ENCODE peak calls at places on chromosomes 13 and 19, in six cellular contexts. B, T, M, V, E and U are unnamed samples. For H3K4me1, the result is how much of the 10 kb centered on the place peaks cover.

GRCh38 chr13:95050800-95051620 is 250.2 kb downstream of the ABCC4 start:
- DNase-seq in M (no peak), V (no peak), E (no peak), B (no peak), T (no peak), U (no peak)

GRCh38 chr19:23241433-23241832 is 8.8 kb downstream of the ZNF724 start:
- DNase-seq in E (no peak), B (no peak), V (no peak), M (no peak), T (no peak), U (no peak)

GRCh38 chr13:100491164-100491847 is 97.3 kb downstream of the GGACT start:
- DNase-seq in M (no peak), T (peak), E (no peak), B (no peak), V (peak), U (no peak)

GRCh38 chr13:30690282-30691188 is 44.8 kb upstream of the ALOX5AP start:
- DNase-seq in V (peak), E (no peak), T (peak), M (peak), B (peak), U (no peak)

GRCh38 chr13:80979035-80979641 is 638.2 kb upstream of the SPRY2 start:
- DNase-seq in V (peak), T (no peak), M (no peak), E (peak), B (peak), U (no peak)

GRCh38 chr13:97403893-97404683 is 29.9 kb upstream of the RAP2A start:
- DNase-seq in M (no peak), B (no peak), E (no peak), T (no peak), V (no peak), U (no peak)

GRCh38 chr13:22061371-22061805 is 390.5 kb downstream of the FGF9 start:
- DNase-seq in T (no peak), E (no peak), B (no peak), V (no peak), M (no peak), U (no peak)

GRCh38 chr13:81760316-81760715 is 1419.4 kb upstream of the SPRY2 start:
- DNase-seq in E (no peak), M (no peak), V (no peak), B (no peak), T (no peak), U (no peak)

GRCh38 chr13:80116107-80116506 is 224.8 kb downstream of the SPRY2 start:
- DNase-seq in V (no peak), E (no peak), T (no peak), M (no peak), B (no peak), U (no peak)

GRCh38 chr19:9936151-9937000 is at the start of gene OLFM2:
- DNase-seq in B (no peak), V (peak), E (no peak), T (peak), M (no peak), U (no peak)

GRCh38 chr19:48390188-48391099 is 907 bp downstream of the KDELR1 start:
- DNase-seq in V (peak), B (peak), E (no peak), M (peak), T (peak), U (peak)

GRCh38 chr19:6577410-6578125 is 13.4 kb downstream of the CD70 start:
- DNase-seq in V (no peak), T (no peak), B (peak), M (no peak), E (no peak), U (no peak)

GRCh38 chr13:42788601-42789000 is 7.2 kb downstream of the FAM216B start:
- DNase-seq in E (no peak), B (no peak), V (no peak), T (no peak), M (no peak), U (no peak)

GRCh38 chr19:55245236-55245904 is 13.4 kb downstream of the PPP6R1 start:
- DNase-seq in M (peak), T (peak), V (no peak), B (no peak), E (no peak), U (no peak)

GRCh38 chr13:49303533-49304252 is 56.0 kb downstream of the CDADC1 start:
- DNase-seq in B (no peak), E (no peak), M (no peak), V (no peak), T (peak), U (no peak)

GRCh38 chr13:63629591-63629990 is 2213.9 kb upstream of the PCDH20 start:
- DNase-seq in T (no peak), E (no peak), V (no peak), M (no peak), B (no peak), U (no peak)

GRCh38 chr19:52237771-52238400 is 31.5 kb upstream of the ZNF766 start:
- DNase-seq in E (peak), V (peak), M (no peak), B (peak), T (peak), U (peak)

GRCh38 chr19:23407597-23407996 is 12.3 kb upstream of the ZNF91 start:
- DNase-seq in T (no peak), M (no peak), V (no peak), E (no peak), B (no peak), U (no peak)

GRCh38 chr19:47110521-47111080 is 3.0 kb downstream of the ZC3H4 start:
- DNase-seq in B (no peak), M (no peak), E (no peak), T (no peak), V (no peak), U (no peak)

GRCh38 chr19:11058246-11059030 is 30.8 kb upstream of the LDLR start:
- DNase-seq in B (no peak), E (no peak), V (no peak), T (no peak), M (no peak), U (no peak)

GRCh38 chr13:28983661-28984060 is 163.5 kb downstream of the MTUS2 start:
- DNase-seq in B (no peak), T (no peak), M (no peak), E (no peak), V (no peak), U (peak)

GRCh38 chr13:87535911-87536310 is 135.3 kb upstream of the SLITRK5 start:
- DNase-seq in T (no peak), M (no peak), V (no peak), E (no peak), B (no peak), U (no peak)

GRCh38 chr19:32662186-32662585 is 12.8 kb downstream of the ANKRD27 start:
- DNase-seq in M (no peak), V (no peak), T (no peak), E (no peak), B (no peak), U (no peak)

GRCh38 chr19:29308977-29309520 is 96.1 kb upstream of the UQCRFS1 start:
- DNase-seq in E (no peak), V (no peak), M (no peak), T (no peak), B (no peak), U (no peak)
- TF ChIP-seq POLR2A in E (no peak), V (no peak), M (no peak), T (no peak), B (no peak), U (no peak)

DNA sequence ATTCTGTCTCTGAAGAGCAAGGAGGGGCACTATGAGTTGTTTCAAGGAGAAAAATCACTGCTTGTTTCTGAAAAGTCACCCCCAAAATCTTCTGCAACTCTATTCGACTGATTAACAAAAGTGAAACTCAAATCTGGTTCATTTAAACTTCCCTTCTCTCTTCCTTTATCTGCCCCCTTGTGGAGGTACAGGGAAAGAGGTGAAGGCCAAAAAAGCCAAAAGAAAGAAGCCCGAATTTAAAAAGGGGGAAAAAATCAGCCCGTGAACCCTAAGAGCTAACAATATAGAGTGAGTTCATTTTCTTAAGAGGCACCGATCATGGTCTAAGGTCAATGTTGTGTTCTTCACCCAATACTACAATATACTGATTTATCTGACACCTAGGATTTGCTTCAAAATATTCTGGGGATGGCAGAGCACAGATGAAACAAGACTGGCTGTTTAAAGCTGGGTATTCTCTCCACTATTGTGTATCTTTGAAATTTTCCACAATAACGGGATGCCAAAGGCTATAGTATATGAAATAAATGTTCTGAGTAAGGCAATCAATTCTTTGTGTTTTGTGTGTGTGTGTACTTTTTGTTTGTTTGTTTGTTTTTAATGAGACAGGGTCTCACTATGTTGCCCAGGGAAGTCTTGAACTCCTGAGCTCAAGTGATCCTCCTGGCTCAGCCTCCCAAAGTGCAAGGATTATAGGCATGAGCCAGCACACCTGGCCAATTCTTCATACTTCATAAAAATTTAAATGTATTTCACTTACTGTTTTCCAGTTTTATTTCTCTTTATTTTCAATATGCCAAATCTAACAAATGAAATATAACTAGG is 55.0 kb upstream of the EEF1AKMT1 start:
- DNase-seq in E (peak), M (no peak), V (peak), B (peak), T (no peak), U (no peak)
- H3K27ac ChIP-seq in E (no peak), M (no peak), V (peak), B (peak), T (peak), U (no peak)

GRCh38 chr19:8665468-8666213 is 33.0 kb downstream of the ACTL9 start:
- DNase-seq in V (no peak), E (no peak), B (no peak), M (no peak), T (no peak), U (no peak)

GRCh38 chr19:8663920-8664670 is 33.7 kb downstream of the NFILZ start:
- DNase-seq in M (no peak), T (no peak), V (no peak), B (no peak), E (no peak), U (no peak)

GRCh38 chr19:8659905-8660304 is 29.5 kb downstream of the NFILZ start:
- DNase-seq in M (no peak), V (no peak), E (no peak), B (no peak), T (no peak), U (no peak)

GRCh38 chr19:8664671-8665057 is 33.9 kb downstream of the ACTL9 start:
- DNase-seq in T (no peak), V (no peak), B (no peak), E (no peak), M (no peak), U (no peak)

GRCh38 chr19:8662263-8662662 is 31.8 kb downstream of the NFILZ start:
- DNase-seq in E (no peak), B (no peak), M (no peak), V (no peak), T (no peak), U (no peak)
- H3K4me1 ChIP-seq in E (under half), B (under half), M (under half), V (under half), T (under half), U (under half)

DNA sequence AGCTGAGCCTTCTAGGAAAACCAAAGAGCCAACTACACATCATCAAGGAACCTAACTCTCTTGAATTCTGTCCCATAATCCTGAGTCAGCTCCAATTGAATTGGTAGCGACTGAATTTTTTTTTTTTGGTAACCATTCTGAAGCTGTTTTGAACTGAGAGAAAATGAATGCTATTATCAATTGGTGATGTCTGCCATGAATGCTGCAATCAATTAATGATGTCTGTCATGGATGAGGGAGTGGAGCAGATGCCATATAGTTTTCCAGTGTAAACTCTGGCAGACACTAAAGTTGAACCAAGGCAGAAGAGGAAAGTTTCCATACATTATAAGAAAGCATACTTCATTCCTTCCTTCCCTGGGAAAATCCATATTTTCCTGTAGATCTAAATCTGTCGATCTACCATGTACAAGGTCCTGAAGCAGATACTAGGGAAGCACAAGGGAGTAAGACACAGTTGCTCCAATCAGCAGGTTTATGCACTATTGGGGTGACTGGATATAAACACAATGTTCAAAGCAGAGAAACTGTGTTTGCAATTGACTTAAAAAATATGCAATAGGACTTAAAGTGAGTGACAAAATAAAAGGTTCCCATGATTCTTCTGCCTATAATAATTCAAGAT is 48.8 kb downstream of the MBD3L1 start:
- DNase-seq in T (no peak), B (no peak), M (no peak), V (no peak), E (no peak), U (no peak)
- TF ChIP-seq POLR2A in T (no peak), B (no peak), M (no peak), V (no peak), E (no peak), U (no peak)

GRCh38 chr19:41411094-41411493 is 13.5 kb downstream of the BCKDHA start:
- DNase-seq in E (no peak), T (no peak), B (no peak), M (no peak), V (no peak), U (no peak)
- H3K27ac ChIP-seq in E (no peak), T (peak), B (no peak), M (no peak), V (no peak), U (no peak)

DNA sequence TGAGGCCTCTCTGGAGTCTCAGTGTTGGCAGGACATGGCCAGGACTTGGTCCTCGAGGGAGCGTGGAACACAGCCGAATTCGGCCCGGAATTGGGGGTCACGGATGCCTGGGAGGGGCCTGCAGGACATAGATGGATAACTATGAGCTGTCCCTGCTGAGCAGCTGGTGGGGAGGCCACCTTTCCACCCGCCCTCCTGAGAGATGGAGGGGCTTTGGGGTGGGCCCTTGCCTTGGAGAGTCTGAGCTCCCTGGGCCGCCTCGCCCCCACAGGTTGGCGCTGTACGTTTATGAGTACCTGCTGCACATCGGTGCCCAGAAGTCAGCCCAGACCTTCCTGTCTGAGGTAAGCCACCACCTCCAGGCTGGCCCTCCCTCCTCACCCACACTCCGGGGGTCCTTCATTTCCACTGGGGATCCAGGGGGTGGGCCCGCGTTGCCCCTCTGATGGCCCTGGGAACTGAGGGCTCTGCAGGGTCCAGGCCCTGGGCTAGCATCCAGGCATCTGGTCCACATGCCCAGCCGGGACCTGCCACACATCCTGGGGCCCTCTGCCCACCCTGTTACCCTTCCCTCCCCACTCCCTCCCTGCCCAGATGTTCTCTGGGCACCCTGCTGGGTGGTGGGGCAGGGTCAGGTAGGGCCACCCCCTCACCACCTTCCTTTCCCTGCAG is 8.0 kb downstream of the SSBP4 start:
- DNase-seq in V (no peak), M (no peak), E (no peak), T (no peak), B (no peak), U (no peak)
- H3K4me1 ChIP-seq in V (under half), M (under half), E (under half), T (under half), B (under half), U (under half)

DNA sequence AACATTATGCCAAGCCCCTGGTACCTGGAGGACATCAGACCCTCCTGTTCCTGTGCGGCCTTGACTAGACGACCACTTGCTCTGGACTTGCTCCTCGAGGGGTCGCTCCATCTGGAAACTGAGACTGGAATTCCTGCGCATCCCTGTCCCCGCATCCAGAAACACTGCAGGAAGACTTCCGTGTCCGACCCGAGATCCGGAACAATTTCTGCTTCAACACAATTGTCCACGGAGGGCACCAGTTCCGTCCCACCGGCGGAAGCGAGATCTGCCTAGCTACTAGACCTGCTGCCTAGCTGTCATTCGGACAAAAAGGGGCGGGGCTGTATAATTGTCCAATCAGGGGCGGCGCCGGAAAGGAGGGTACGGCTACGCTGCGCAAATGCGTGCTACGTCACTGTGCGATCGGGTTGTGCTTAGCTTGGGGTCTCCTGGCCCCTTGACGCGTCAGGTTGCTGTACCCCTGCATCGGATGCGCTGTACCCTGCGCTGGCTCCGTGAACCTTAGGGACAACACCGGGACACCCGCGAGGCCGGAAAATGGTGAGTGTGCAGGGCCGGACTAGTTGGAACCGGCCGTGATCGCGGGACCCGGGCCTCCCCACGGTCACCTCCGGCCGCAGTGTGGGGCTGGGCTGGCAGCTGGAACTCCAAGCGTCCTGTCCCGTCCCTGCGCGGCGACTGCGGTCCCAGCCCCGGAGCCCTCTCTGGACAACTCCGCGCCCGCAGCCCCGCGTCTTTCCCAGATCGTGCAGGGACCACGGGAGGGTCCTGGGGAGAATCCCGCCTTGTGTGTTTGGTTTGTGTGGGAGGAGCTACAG is at the start of the genes ZNF490 and ZNF791:
- DNase-seq in V (peak), T (peak), E (peak), M (peak), B (peak), U (peak)
- TF ChIP-seq POLR2A in V (peak), T (peak), E (peak), M (peak), B (peak), U (peak)

DNA sequence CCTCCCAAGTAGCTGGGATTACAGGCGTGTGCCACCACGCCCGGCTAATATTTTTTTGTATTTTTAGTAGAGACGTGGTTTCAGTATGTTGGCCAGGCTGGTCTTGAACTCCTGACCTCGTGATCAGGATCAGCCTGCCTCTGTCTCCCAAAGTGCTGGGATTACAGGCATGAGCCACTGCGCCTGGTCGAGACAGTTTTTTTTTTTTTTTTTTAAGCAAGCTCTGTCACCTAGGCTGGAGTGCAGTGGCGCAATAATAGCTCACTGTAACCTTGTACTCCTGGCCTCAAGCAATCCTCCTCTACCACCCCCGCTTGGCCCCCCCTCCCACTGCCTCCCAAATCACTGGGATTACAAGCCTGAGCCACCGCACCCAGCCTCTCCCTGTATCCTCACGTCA is 6.4 kb upstream of the MAP2K7 start:
- DNase-seq in T (no peak), V (no peak), B (no peak), M (no peak), E (no peak), U (peak)
- H3K27ac ChIP-seq in T (no peak), V (no peak), B (no peak), M (no peak), E (no peak), U (no peak)

DNA sequence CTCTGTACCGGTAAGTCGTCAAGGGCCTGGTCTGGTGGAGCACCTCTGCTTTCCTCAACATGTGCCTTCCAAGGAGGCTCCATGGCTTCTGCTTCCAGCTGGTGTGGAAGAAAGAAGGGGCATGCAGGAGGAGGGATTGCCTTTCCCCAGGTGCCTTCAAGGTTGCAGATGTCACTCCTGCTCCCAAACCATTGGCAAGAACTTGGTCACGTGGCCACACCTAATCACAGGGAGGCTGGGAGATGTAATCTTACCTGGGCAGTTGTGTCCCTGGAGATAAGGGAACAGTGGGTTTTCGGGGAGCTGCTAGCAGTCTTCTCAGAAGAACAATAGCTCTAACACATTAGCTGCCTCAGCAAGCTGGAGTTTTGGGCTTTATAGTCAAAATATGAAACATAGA is 9.7 kb upstream of the GPR18 start:
- DNase-seq in T (no peak), V (no peak), E (no peak), M (no peak), B (no peak), U (no peak)
- H3K4me1 ChIP-seq in T (under half), V (under half), E (under half), M (under half), B (under half), U (under half)